ENCODE peak calls at places on chromosomes 13 and 19, in seven cellular contexts. One of them, this sample, is unnamed.

GRCh38 chr19:39679056-39679790 is 23.5 kb downstream of the LGALS16 start:
- ATAC-seq in IMR-90: no peak
- ATAC-seq in heart left ventricle: peak; percentile 59
- ATAC-seq in DND-41: no peak
- ATAC-seq in HepG2: peak; percentile 48
- ATAC-seq in CD8-positive, alpha-beta T cell: no peak
- ATAC-seq in K562: no peak
- ATAC-seq in this sample: no peak

GRCh38 chr13:97537110-97537509 is 103.1 kb downstream of the RAP2A start:
- ATAC-seq in IMR-90: no peak
- ATAC-seq in heart left ventricle: no peak
- ATAC-seq in DND-41: no peak
- ATAC-seq in HepG2: no peak
- ATAC-seq in CD8-positive, alpha-beta T cell: no peak
- ATAC-seq in K562: no peak
- ATAC-seq in this sample: no peak

GRCh38 chr19:38975861-38976271 is 324 bp upstream of the FBXO17 start:
- ATAC-seq in IMR-90: peak; percentile 30
- ATAC-seq in heart left ventricle: peak; percentile 52
- ATAC-seq in DND-41: no peak
- ATAC-seq in HepG2: peak; percentile 59
- ATAC-seq in CD8-positive, alpha-beta T cell: no peak
- ATAC-seq in K562: peak; percentile 40
- ATAC-seq in this sample: peak; percentile 60

GRCh38 chr13:53250272-53250875 is 221.8 kb downstream of the OLFM4 start:
- ATAC-seq in IMR-90: peak; percentile 88
- ATAC-seq in heart left ventricle: peak; percentile 56
- ATAC-seq in DND-41: peak; percentile 93
- ATAC-seq in HepG2: peak; percentile 93
- ATAC-seq in CD8-positive, alpha-beta T cell: no peak
- ATAC-seq in K562: peak; percentile 83
- ATAC-seq in this sample: peak; percentile 39

GRCh38 chr19:55015126-55015525 is 22.9 kb downstream of the GP6 start:
- ATAC-seq in IMR-90: no peak
- ATAC-seq in heart left ventricle: peak; percentile 50
- ATAC-seq in DND-41: no peak
- ATAC-seq in HepG2: no peak
- ATAC-seq in CD8-positive, alpha-beta T cell: no peak
- ATAC-seq in K562: no peak
- ATAC-seq in this sample: no peak

GRCh38 chr13:68168448-68168847 is 938.3 kb upstream of the PCDH9 start:
- ATAC-seq in IMR-90: no peak
- ATAC-seq in heart left ventricle: no peak
- ATAC-seq in DND-41: no peak
- ATAC-seq in HepG2: no peak
- ATAC-seq in CD8-positive, alpha-beta T cell: no peak
- ATAC-seq in K562: no peak
- ATAC-seq in this sample: no peak

GRCh38 chr19:5192568-5192967 is 148.0 kb downstream of the PTPRS start:
- ATAC-seq in IMR-90: no peak
- ATAC-seq in heart left ventricle: no peak
- ATAC-seq in DND-41: no peak
- ATAC-seq in HepG2: no peak
- ATAC-seq in CD8-positive, alpha-beta T cell: no peak
- ATAC-seq in K562: no peak
- ATAC-seq in this sample: no peak

GRCh38 chr19:14459703-14460102 is 15.5 kb downstream of the PTGER1 start:
- ATAC-seq in IMR-90: no peak
- ATAC-seq in heart left ventricle: no peak
- ATAC-seq in DND-41: peak; percentile 44
- ATAC-seq in HepG2: no peak
- ATAC-seq in CD8-positive, alpha-beta T cell: peak; percentile 97
- ATAC-seq in K562: no peak
- ATAC-seq in this sample: no peak

GRCh38 chr19:23799321-23799720 is 40.6 kb upstream of the ZNF681 start:
- ATAC-seq in IMR-90: no peak
- ATAC-seq in heart left ventricle: peak; percentile 59
- ATAC-seq in DND-41: peak; percentile 100
- ATAC-seq in HepG2: no peak
- ATAC-seq in CD8-positive, alpha-beta T cell: peak; percentile 95
- ATAC-seq in K562: no peak
- ATAC-seq in this sample: no peak

GRCh38 chr19:17156947-17157302 is 58.2 kb upstream of the USE1 start:
- ATAC-seq in IMR-90: no peak
- ATAC-seq in heart left ventricle: peak; percentile 68
- ATAC-seq in DND-41: no peak
- ATAC-seq in HepG2: no peak
- ATAC-seq in CD8-positive, alpha-beta T cell: no peak
- ATAC-seq in K562: no peak
- ATAC-seq in this sample: no peak

GRCh38 chr13:110689711-110690110 is 16.2 kb downstream of the CARS2 start:
- ATAC-seq in IMR-90: no peak
- ATAC-seq in heart left ventricle: no peak
- ATAC-seq in DND-41: no peak
- ATAC-seq in HepG2: no peak
- ATAC-seq in CD8-positive, alpha-beta T cell: no peak
- ATAC-seq in K562: no peak
- ATAC-seq in this sample: no peak

GRCh38 chr13:110555601-110556223 is 5.8 kb downstream of the RAB20 start:
- ATAC-seq in IMR-90: no peak
- ATAC-seq in heart left ventricle: no peak
- ATAC-seq in DND-41: no peak
- ATAC-seq in HepG2: peak; percentile 90
- ATAC-seq in CD8-positive, alpha-beta T cell: no peak
- ATAC-seq in K562: no peak
- ATAC-seq in this sample: peak; percentile 8

GRCh38 chr19:38550376-38550775 is 67.4 kb downstream of the MAP4K1 start:
- ATAC-seq in IMR-90: no peak
- ATAC-seq in heart left ventricle: no peak
- ATAC-seq in DND-41: no peak
- ATAC-seq in HepG2: no peak
- ATAC-seq in CD8-positive, alpha-beta T cell: no peak
- ATAC-seq in K562: no peak
- ATAC-seq in this sample: no peak

GRCh38 chr13:97030705-97031452 is 36.6 kb upstream of the OXGR1 start:
- ATAC-seq in IMR-90: peak; percentile 67
- ATAC-seq in heart left ventricle: no peak
- ATAC-seq in DND-41: no peak
- ATAC-seq in HepG2: peak; percentile 63
- ATAC-seq in CD8-positive, alpha-beta T cell: no peak
- ATAC-seq in K562: peak; percentile 82
- ATAC-seq in this sample: no peak

GRCh38 chr19:29211562-29212416 is 1.2 kb downstream of the UQCRFS1 start:
- ATAC-seq in IMR-90: no peak
- ATAC-seq in heart left ventricle: no peak
- ATAC-seq in DND-41: no peak
- ATAC-seq in HepG2: peak; percentile 20
- ATAC-seq in CD8-positive, alpha-beta T cell: no peak
- ATAC-seq in K562: peak; percentile 56
- ATAC-seq in this sample: no peak

GRCh38 chr13:101152184-101152583 is 264.1 kb downstream of the NALCN start:
- ATAC-seq in IMR-90: no peak
- ATAC-seq in heart left ventricle: no peak
- ATAC-seq in DND-41: no peak
- ATAC-seq in HepG2: no peak
- ATAC-seq in CD8-positive, alpha-beta T cell: no peak
- ATAC-seq in K562: no peak
- ATAC-seq in this sample: no peak

GRCh38 chr13:111027481-111028439 is 87.3 kb upstream of the ARHGEF7 start:
- ATAC-seq in IMR-90: peak; percentile 44
- ATAC-seq in heart left ventricle: no peak
- ATAC-seq in DND-41: no peak
- ATAC-seq in HepG2: no peak
- ATAC-seq in CD8-positive, alpha-beta T cell: no peak
- ATAC-seq in K562: no peak
- ATAC-seq in this sample: no peak

GRCh38 chr13:112744306-112745021 is 54.6 kb downstream of the ATP11A start:
- ATAC-seq in IMR-90: peak; percentile 41
- ATAC-seq in heart left ventricle: peak; percentile 18
- ATAC-seq in DND-41: no peak
- ATAC-seq in HepG2: no peak
- ATAC-seq in CD8-positive, alpha-beta T cell: no peak
- ATAC-seq in K562: no peak
- ATAC-seq in this sample: peak; percentile 30

GRCh38 chr13:99215466-99215865 is 14.8 kb downstream of the UBAC2 start:
- ATAC-seq in IMR-90: no peak
- ATAC-seq in heart left ventricle: peak; percentile 44
- ATAC-seq in DND-41: peak; percentile 91
- ATAC-seq in HepG2: no peak
- ATAC-seq in CD8-positive, alpha-beta T cell: peak; percentile 65
- ATAC-seq in K562: peak; percentile 18
- ATAC-seq in this sample: no peak

GRCh38 chr19:14835011-14835410 is at the start of the genes OR7A5 and OR7C1:
- ATAC-seq in IMR-90: no peak
- ATAC-seq in heart left ventricle: no peak
- ATAC-seq in DND-41: no peak
- ATAC-seq in HepG2: no peak
- ATAC-seq in CD8-positive, alpha-beta T cell: no peak
- ATAC-seq in K562: no peak
- ATAC-seq in this sample: no peak

DNA sequence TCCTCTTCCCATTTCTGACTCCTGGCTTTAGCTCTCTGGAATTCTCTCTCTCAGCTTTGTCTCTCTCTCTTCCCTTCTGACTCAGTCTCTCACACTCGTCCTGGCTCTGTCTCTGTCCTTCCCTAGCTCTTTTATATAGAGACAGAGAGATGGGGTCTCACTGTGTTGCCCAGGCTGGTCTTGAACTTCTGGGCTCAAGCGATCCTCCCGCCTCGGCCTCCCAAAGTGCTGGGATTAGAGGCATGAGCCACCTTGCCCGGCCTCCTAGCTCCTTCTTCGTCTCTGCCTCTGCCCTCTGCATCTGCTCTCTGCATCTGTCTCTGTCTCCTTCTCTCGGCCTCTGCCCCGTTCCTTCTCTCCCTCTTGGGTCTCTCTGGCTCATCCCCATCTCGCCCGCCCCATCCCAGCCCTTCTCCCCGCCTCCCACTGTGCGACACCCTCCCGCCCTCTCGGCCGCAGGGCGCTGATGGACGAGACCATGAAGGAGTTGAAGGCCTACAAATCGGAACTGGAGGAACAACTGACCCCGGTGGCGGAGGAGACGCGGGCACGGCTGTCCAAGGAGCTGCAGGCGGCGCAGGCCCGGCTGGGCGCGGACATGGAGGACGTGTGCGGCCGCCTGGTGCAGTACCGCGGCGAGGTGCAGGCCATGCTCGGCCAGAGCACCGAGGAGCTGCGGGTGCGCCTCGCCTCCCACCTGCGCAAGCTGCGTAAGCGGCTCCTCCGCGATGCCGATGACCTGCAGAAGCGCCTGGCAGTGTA is 2.7 kb downstream of the APOE start:
- ATAC-seq in IMR-90: no peak
- ATAC-seq in heart left ventricle: no peak
- ATAC-seq in DND-41: no peak
- ATAC-seq in HepG2: no peak
- ATAC-seq in CD8-positive, alpha-beta T cell: no peak
- ATAC-seq in K562: no peak
- ATAC-seq in this sample: no peak
- H3K4me3 ChIP-seq in IMR-90: no peak overlapping the region
- H3K4me3 ChIP-seq in heart left ventricle: no peak overlapping the region
- H3K4me3 ChIP-seq in DND-41: no peak overlapping the region
- H3K4me3 ChIP-seq in HepG2: no peak overlapping the region
- H3K4me3 ChIP-seq in CD8-positive, alpha-beta T cell: no peak overlapping the region
- H3K4me3 ChIP-seq in K562: no peak overlapping the region
- H3K4me3 ChIP-seq in this sample: no peak overlapping the region

DNA sequence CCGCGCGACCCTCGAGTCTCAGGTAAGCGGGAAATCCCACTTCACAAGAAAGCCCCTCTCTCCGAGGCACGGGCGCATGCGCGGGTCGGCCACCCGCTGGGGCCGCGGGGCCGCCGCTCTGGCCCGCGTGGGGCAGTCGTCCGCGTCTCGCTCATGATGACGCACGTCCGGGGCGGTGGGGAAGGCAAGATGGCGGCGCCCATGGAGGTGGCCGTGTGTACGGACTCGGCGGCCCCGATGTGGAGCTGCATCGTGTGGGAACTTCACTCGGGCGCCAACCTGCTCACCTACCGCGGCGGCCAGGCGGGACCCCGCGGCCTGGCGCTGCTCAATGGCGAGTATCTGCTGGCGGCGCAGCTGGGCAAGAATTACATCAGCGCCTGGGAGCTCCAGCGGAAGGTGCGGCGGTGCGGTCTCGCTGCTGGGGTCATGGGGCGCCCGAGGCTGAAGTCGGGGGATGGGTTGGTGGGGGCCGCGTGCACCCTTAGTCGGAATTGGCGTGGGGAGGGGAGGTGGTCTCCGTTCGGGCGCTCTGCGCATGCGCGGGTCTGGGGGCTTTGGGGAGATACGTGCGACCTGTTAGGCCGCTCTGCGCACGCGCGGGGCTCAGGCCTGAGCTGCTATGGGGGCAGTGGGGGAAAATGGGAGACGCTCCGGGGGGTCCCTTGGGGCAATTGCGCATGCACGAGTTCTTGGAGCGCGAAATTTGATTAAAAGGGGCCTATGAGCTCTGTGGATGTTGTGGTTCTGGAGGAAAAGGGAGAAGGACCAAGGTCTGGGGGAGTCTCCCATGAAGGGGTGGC is at the start of gene WDR18:
- ATAC-seq in IMR-90: peak; percentile 89
- ATAC-seq in heart left ventricle: peak; percentile 97
- ATAC-seq in DND-41: peak; percentile 81
- ATAC-seq in HepG2: peak; percentile 58
- ATAC-seq in CD8-positive, alpha-beta T cell: peak; percentile 85
- ATAC-seq in K562: peak; percentile 78
- ATAC-seq in this sample: peak; percentile 95
- TF ChIP-seq CTCF in IMR-90: peak; percentile 30
- TF ChIP-seq CTCF in heart left ventricle: peak; percentile 13
- TF ChIP-seq CTCF in DND-41: peak; percentile 20
- TF ChIP-seq CTCF in HepG2: peak; percentile 37
- TF ChIP-seq CTCF in CD8-positive, alpha-beta T cell: no peak
- TF ChIP-seq CTCF in K562: no peak
- TF ChIP-seq CTCF in this sample: peak; percentile 44

GRCh38 chr19:49689133-49690072 is at the start of gene ADM5:
- ATAC-seq in IMR-90: peak; percentile 0
- ATAC-seq in heart left ventricle: peak; percentile 46
- ATAC-seq in DND-41: peak; percentile 21
- ATAC-seq in HepG2: peak; percentile 3
- ATAC-seq in CD8-positive, alpha-beta T cell: peak; percentile 50
- ATAC-seq in K562: no peak
- ATAC-seq in this sample: peak; percentile 35
- H3K4me3 ChIP-seq in IMR-90: peak within 1 kb of the TSS; percentile 69
- H3K4me3 ChIP-seq in heart left ventricle: peak within 1 kb of the TSS; percentile 58
- H3K4me3 ChIP-seq in DND-41: no peak within 1 kb of the TSS
- H3K4me3 ChIP-seq in HepG2: no peak within 1 kb of the TSS
- H3K4me3 ChIP-seq in CD8-positive, alpha-beta T cell: peak within 1 kb of the TSS; percentile 38
- H3K4me3 ChIP-seq in K562: no peak within 1 kb of the TSS
- H3K4me3 ChIP-seq in this sample: peak within 1 kb of the TSS; percentile 52

DNA sequence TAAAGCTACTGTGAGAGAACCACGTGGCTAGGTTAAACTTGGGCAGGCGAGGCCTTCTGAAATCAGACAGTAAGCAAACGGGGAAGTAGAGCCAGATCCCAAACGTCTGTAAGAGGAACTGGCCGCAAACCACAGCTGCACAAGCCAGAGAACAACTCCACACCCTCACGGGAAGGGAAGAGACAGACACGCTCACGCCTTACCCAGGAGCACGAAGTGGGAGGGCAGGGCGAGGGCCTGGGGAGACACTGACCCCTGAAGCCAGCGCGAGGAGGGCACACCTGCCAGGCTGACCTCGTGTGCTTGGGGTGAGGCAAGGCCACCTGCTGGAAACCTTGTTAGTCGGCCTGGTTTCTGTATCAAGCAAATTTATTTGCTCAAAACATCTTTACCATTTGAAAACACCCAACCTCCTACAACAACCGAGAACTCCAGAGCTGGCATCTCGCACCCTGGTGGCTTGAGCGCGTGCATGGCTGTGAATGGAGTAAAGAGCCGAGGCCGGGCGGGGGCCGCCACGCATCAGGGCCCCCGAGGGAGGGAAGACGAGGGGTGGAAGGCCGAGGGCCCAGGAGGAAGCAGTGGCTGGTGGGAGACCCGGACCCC is 7.3 kb downstream of the POLR2E start:
- ATAC-seq in IMR-90: no peak
- ATAC-seq in heart left ventricle: peak; percentile 75
- ATAC-seq in DND-41: peak; percentile 10
- ATAC-seq in HepG2: no peak
- ATAC-seq in CD8-positive, alpha-beta T cell: peak; percentile 21
- ATAC-seq in K562: no peak
- ATAC-seq in this sample: peak; percentile 69
- TF ChIP-seq CTCF in IMR-90: no peak
- TF ChIP-seq CTCF in heart left ventricle: no peak
- TF ChIP-seq CTCF in DND-41: no peak
- TF ChIP-seq CTCF in HepG2: no peak
- TF ChIP-seq CTCF in CD8-positive, alpha-beta T cell: no peak
- TF ChIP-seq CTCF in K562: no peak
- TF ChIP-seq CTCF in this sample: no peak

This sample was measured in gastroesophageal sphincter.